ENCODE peak calls at places on chromosomes 12 and 14, in six cellular contexts. I is heart left ventricle, P is spleen, F is IMR-90, W is suprapubic skin, B is breast epithelium. H is an unnamed sample. For H3K27me3, the result is how much of the 10 kb centered on the place peaks cover.

GRCh38 chr14:78598046-78598652 is 428.0 kb downstream of the NRXN3 start:
- DNase-seq in I (peak), P (no peak), F (peak), W (no peak), B (no peak), H (peak)

GRCh38 chr14:104982548-104983230 is 2.9 kb upstream of the CLBA1 start:
- DNase-seq in I (no peak), P (peak), F (no peak), W (peak), B (no peak), H (no peak)

GRCh38 chr14:89188492-89188891 is 228.5 kb downstream of the FOXN3 start:
- DNase-seq in I (no peak), P (no peak), F (no peak), W (no peak), B (no peak), H (no peak)

GRCh38 chr12:121576851-121577391 is 3.9 kb downstream of the KDM2B start:
- DNase-seq in I (peak), P (no peak), F (peak), W (no peak), B (no peak), H (no peak)

GRCh38 chr12:114430306-114430705 is 24.4 kb upstream of the TBX5 start:
- DNase-seq in I (no peak), P (no peak), F (peak), W (no peak), B (no peak), H (no peak)

GRCh38 chr14:75982724-75983358 is 1.0 kb upstream of the TGFB3 start:
- DNase-seq in I (peak), P (no peak), F (peak), W (peak), B (no peak), H (peak)

GRCh38 chr12:79274571-79275064 is 410.0 kb downstream of the SYT1 start:
- DNase-seq in I (no peak), P (no peak), F (no peak), W (no peak), B (no peak), H (no peak)

GRCh38 chr14:55339770-55340169 is 68.5 kb downstream of the FBXO34 start:
- DNase-seq in I (no peak), P (no peak), F (peak), W (no peak), B (no peak), H (no peak)

GRCh38 chr12:122743895-122744525 is 8.6 kb upstream of the DENR start:
- DNase-seq in I (no peak), P (peak), F (no peak), W (peak), B (no peak), H (peak)

GRCh38 chr12:43806737-43807072 is 588 bp upstream of the TWF1 start:
- DNase-seq in I (no peak), P (no peak), F (no peak), W (no peak), B (no peak), H (no peak)

GRCh38 chr14:89011727-89012271 is 187.3 kb downstream of the TTC8 start:
- DNase-seq in I (no peak), P (no peak), F (no peak), W (no peak), B (no peak), H (no peak)

GRCh38 chr14:94097091-94097490 is 13.4 kb upstream of the IFI27 start:
- DNase-seq in I (no peak), P (no peak), F (no peak), W (no peak), B (no peak), H (no peak)

GRCh38 chr14:71130491-71131179 is 223.4 kb downstream of the PCNX1 start:
- DNase-seq in I (no peak), P (no peak), F (peak), W (no peak), B (no peak), H (no peak)

GRCh38 chr14:66322564-66322963 is 163.6 kb upstream of the CCDC196 start:
- DNase-seq in I (no peak), P (no peak), F (no peak), W (no peak), B (no peak), H (no peak)

GRCh38 chr12:106139422-106140141 is 828 bp upstream of the NUAK1 start:
- DNase-seq in I (peak), P (peak), F (peak), W (peak), B (no peak), H (peak)

GRCh38 chr12:107435072-107435471 is 250.5 kb upstream of the PWP1 start:
- DNase-seq in I (no peak), P (no peak), F (peak), W (no peak), B (no peak), H (no peak)

GRCh38 chr12:93514853-93515252 is 47.5 kb downstream of the MRPL42 start:
- DNase-seq in I (no peak), P (no peak), F (peak), W (no peak), B (no peak), H (no peak)

GRCh38 chr12:86698581-86698980 is 442.4 kb upstream of the MGAT4C start:
- DNase-seq in I (no peak), P (no peak), F (peak), W (no peak), B (no peak), H (no peak)

GRCh38 chr14:105846312-105846711 is 319.9 kb downstream of the TMEM121 start:
- DNase-seq in I (no peak), P (peak), F (no peak), W (no peak), B (no peak), H (no peak)

GRCh38 chr12:31900271-31900670 is 58.9 kb upstream of the RESF1 start:
- DNase-seq in I (no peak), P (no peak), F (no peak), W (no peak), B (no peak), H (no peak)

GRCh38 chr14:23294734-23295561 is 7.7 kb downstream of the PPP1R3E start:
- DNase-seq in I (peak), P (no peak), F (peak), W (no peak), B (peak), H (peak)

GRCh38 chr14:44960146-44960545 is 1.6 kb downstream of the KLHL28 start:
- DNase-seq in I (no peak), P (no peak), F (no peak), W (no peak), B (no peak), H (no peak)

GRCh38 chr12:108616941-108617858 is 16.5 kb downstream of the SELPLG start:
- DNase-seq in I (no peak), P (no peak), F (no peak), W (no peak), B (no peak), H (peak)

GRCh38 chr12:62466018-62466595 is 519 bp upstream of the MON2 start:
- DNase-seq in I (no peak), P (no peak), F (peak), W (no peak), B (peak), H (peak)

GRCh38 chr12:27711312-27711682 is 665 bp downstream of the MRPS35 start:
- DNase-seq in I (no peak), P (no peak), F (no peak), W (no peak), B (no peak), H (no peak)

GRCh38 chr12:100987552-100988277 is 193.1 kb downstream of the ANO4 start:
- DNase-seq in I (no peak), P (no peak), F (peak), W (no peak), B (no peak), H (no peak)

GRCh38 chr12:132922676-132923075 is 33.4 kb downstream of the ZNF605 start:
- DNase-seq in I (no peak), P (no peak), F (no peak), W (no peak), B (no peak), H (no peak)
- TF ChIP-seq POLR2A in I (no peak), P (no peak), F (no peak), W (no peak), B (no peak), H (no peak)

DNA sequence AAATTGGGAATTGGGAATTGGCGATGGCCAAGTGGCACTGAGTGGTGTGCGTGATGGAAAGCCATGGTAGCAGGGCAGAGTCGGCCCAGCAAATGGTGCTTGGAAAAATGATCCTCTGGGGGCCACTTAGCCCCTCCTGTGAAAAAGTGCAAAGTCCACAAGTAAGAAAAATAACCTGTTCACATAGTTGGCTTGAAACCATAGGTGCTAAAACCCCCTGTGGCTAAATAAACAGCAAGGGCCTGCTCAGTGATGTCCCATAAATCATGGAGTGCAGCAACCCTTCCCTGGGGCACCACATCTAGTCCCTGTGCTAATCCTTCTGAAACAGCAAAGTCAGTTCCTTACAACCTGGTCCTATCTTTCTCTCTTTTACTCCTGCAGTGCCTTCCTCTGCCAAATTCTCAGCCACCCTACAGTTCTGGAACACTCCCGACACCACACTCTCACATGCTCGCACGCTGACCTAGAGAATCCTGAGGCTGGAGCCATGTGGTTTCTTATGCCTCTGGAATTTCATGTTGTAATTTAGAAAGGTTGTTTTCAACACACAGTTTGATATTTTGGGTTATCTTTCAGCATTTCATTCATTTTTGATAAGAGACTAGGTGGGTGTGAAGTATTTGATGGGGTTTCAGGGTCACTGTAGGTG is 123.5 kb downstream of the SMOC1 start:
- DNase-seq in I (no peak), P (no peak), F (peak), W (no peak), B (no peak), H (no peak)
- H3K27me3 ChIP-seq in I (under half), P (under half), F (under half), W (under half), B (under half), H (under half)

GRCh38 chr14:68894123-68894522 is 85.0 kb downstream of the ACTN1 start:
- DNase-seq in I (peak), P (no peak), F (peak), W (no peak), B (no peak), H (peak)
- TF ChIP-seq POLR2A in I (no peak), P (no peak), F (no peak), W (no peak), B (no peak), H (no peak)

GRCh38 chr12:132333273-132333672 is 3.9 kb upstream of the GALNT9 start:
- DNase-seq in I (no peak), P (no peak), F (no peak), W (no peak), B (no peak), H (no peak)

GRCh38 chr12:132333766-132334165 is 4.4 kb upstream of the GALNT9 start:
- DNase-seq in I (no peak), P (no peak), F (no peak), W (no peak), B (no peak), H (no peak)

GRCh38 chr12:132337557-132337956 is 8.2 kb upstream of the GALNT9 start:
- DNase-seq in I (no peak), P (no peak), F (peak), W (no peak), B (no peak), H (no peak)

GRCh38 chr12:132336451-132337413 is 7.3 kb upstream of the GALNT9 start:
- DNase-seq in I (no peak), P (no peak), F (no peak), W (no peak), B (no peak), H (no peak)

DNA sequence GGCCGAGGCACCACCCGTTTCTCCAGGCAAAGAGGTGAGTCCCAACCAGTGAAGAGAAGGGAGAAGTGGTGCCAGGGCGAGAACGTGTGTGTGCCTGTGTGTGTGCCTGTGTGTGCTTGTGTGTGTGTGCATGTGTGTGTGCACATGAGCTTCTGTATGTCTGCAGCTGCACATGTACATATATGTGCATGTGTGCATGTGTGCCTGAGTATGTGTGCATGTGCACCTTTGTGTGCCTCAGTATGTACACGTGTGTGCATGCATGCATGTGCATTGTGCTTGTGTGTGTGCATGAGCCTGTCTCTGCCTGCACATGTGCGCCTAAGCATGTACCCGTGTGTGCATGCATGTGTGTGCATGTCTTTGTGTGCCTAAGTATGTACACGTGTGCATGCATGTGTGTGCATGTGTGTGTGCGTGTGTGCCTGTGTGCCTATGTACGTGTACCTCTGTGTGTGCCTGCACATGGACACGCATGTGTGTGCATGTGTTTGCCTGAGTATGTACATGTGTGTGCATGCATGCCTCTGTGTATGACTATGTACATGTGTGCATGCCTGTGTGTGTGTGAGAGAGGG is 5.9 kb upstream of the GALNT9 start:
- DNase-seq in I (no peak), P (no peak), F (no peak), W (no peak), B (no peak), H (no peak)
- H3K27me3 ChIP-seq in I (under half), P (under half), F (under half), W (half or more), B (under half), H (half or more)

GRCh38 chr14:39432619-39433451 is 602 bp upstream of the FBXO33 start:
- DNase-seq in I (peak), P (peak), F (peak), W (peak), B (peak), H (peak)
- TF ChIP-seq POLR2A in I (no peak), P (peak), F (no peak), W (no peak), B (peak), H (peak)

DNA sequence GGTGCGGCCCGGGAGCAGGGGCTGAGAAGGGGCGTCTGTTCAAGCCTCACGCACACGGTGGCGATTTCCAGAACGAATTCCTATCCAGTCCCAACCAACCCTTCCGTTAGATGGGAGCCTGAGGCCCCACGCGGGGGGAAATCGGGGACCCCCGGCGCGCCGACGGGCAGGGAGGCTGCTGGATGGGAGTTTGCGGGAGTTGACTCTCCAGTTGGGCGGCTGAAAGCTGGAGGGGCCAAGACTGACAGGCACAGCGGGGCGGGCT is 9.8 kb downstream of the EXOC3L4 start:
- DNase-seq in I (no peak), P (no peak), F (no peak), W (no peak), B (no peak), H (no peak)
- H3K27me3 ChIP-seq in I (under half), P (under half), F (under half), W (under half), B (under half), H (under half)

H was measured in transverse colon.